ENCODE peak calls at places on chromosomes 12 and 14, in four cellular contexts. One of them, this sample, is unnamed.

GRCh38 chr14:95021588-95021987 is 135.7 kb downstream of the DICER1 start:
- DNase-seq in OCI-LY7: no peak
- DNase-seq in T-helper 17 cell: no peak
- DNase-seq in AG09319: no peak
- DNase-seq in this sample: no peak

GRCh38 chr12:2264622-2265306 is 212.0 kb downstream of the CACNA1C start:
- DNase-seq in OCI-LY7: no peak
- DNase-seq in T-helper 17 cell: no peak
- DNase-seq in AG09319: peak; percentile 89
- DNase-seq in this sample: no peak

GRCh38 chr14:26917086-26917485 is 319.3 kb upstream of the NOVA1 start:
- DNase-seq in OCI-LY7: peak; percentile 1
- DNase-seq in AG09319: peak; percentile 20
- DNase-seq in T-helper 17 cell: no peak
- DNase-seq in this sample: no peak

GRCh38 chr12:89895591-89895990 is 187.0 kb upstream of the ATP2B1 start:
- DNase-seq in OCI-LY7: no peak
- DNase-seq in AG09319: no peak
- DNase-seq in T-helper 17 cell: no peak
- DNase-seq in this sample: no peak

GRCh38 chr14:72679591-72680151 is 214.2 kb downstream of the DPF3 start:
- DNase-seq in T-helper 17 cell: no peak
- DNase-seq in OCI-LY7: no peak
- DNase-seq in AG09319: no peak
- DNase-seq in this sample: no peak

GRCh38 chr14:90601521-90601920 is 204.7 kb downstream of the CALM1 start:
- DNase-seq in AG09319: no peak
- DNase-seq in OCI-LY7: no peak
- DNase-seq in T-helper 17 cell: no peak
- DNase-seq in this sample: no peak

GRCh38 chr14:53458368-53458814 is 305.3 kb upstream of the DDHD1 start:
- DNase-seq in OCI-LY7: no peak
- DNase-seq in T-helper 17 cell: no peak
- DNase-seq in AG09319: peak; percentile 28
- DNase-seq in this sample: no peak

GRCh38 chr14:44995770-44996294 is 33.8 kb downstream of the TOGARAM1 start:
- DNase-seq in OCI-LY7: no peak
- DNase-seq in AG09319: no peak
- DNase-seq in T-helper 17 cell: no peak
- DNase-seq in this sample: no peak

GRCh38 chr14:58751788-58752187 is 114.0 kb downstream of the DACT1 start:
- DNase-seq in OCI-LY7: no peak
- DNase-seq in AG09319: no peak
- DNase-seq in T-helper 17 cell: no peak
- DNase-seq in this sample: no peak

GRCh38 chr12:122393822-122394221 is 28.6 kb downstream of the CLIP1 start:
- DNase-seq in OCI-LY7: no peak
- DNase-seq in AG09319: no peak
- DNase-seq in T-helper 17 cell: no peak
- DNase-seq in this sample: no peak

GRCh38 chr12:39403376-39403775 is 39.5 kb downstream of the KIF21A start:
- DNase-seq in OCI-LY7: no peak
- DNase-seq in T-helper 17 cell: no peak
- DNase-seq in AG09319: no peak
- DNase-seq in this sample: no peak

GRCh38 chr14:100749967-100750597 is 23.4 kb downstream of the DLK1 start:
- DNase-seq in OCI-LY7: no peak
- DNase-seq in T-helper 17 cell: no peak
- DNase-seq in AG09319: no peak
- DNase-seq in this sample: no peak

This sample was measured in brain pericyte.